ENCODE peak calls at places on chromosomes 13 and 19, in eight cellular contexts. One of them, this sample, is unnamed.

GRCh38 chr13:114148521-114148855 is 16.1 kb upstream of the RASA3 start:
- DNase-seq in colonic mucosa: peak; percentile 35
- DNase-seq in SK-N-SH: peak; percentile 16
- DNase-seq in epithelial cell of esophagus: no peak
- DNase-seq in CD4-positive, alpha-beta T cell: peak; percentile 74
- DNase-seq in Daoy: no peak
- DNase-seq in amygdala: no peak
- DNase-seq in transverse colon: peak; percentile 64
- DNase-seq in this sample: peak; percentile 69

GRCh38 chr19:27891411-27891810 is 1321.5 kb downstream of the UQCRFS1 start:
- DNase-seq in colonic mucosa: no peak
- DNase-seq in SK-N-SH: no peak
- DNase-seq in epithelial cell of esophagus: no peak
- DNase-seq in CD4-positive, alpha-beta T cell: no peak
- DNase-seq in Daoy: no peak
- DNase-seq in amygdala: no peak
- DNase-seq in transverse colon: no peak
- DNase-seq in this sample: no peak

GRCh38 chr19:1942078-1942933 is 1.3 kb downstream of the CSNK1G2 start:
- DNase-seq in colonic mucosa: peak; percentile 83
- DNase-seq in SK-N-SH: peak; percentile 89
- DNase-seq in epithelial cell of esophagus: peak; percentile 74
- DNase-seq in CD4-positive, alpha-beta T cell: peak; percentile 75
- DNase-seq in Daoy: peak; percentile 87
- DNase-seq in amygdala: no peak
- DNase-seq in transverse colon: peak; percentile 86
- DNase-seq in this sample: peak; percentile 71

GRCh38 chr13:112664501-112665203 is 25.2 kb upstream of the ATP11A start:
- DNase-seq in colonic mucosa: no peak
- DNase-seq in SK-N-SH: no peak
- DNase-seq in epithelial cell of esophagus: peak; percentile 45
- DNase-seq in CD4-positive, alpha-beta T cell: no peak
- DNase-seq in Daoy: no peak
- DNase-seq in amygdala: no peak
- DNase-seq in transverse colon: no peak
- DNase-seq in this sample: no peak

GRCh38 chr13:98225036-98225940 is 48.2 kb upstream of the RNF113B start:
- DNase-seq in colonic mucosa: no peak
- DNase-seq in SK-N-SH: no peak
- DNase-seq in epithelial cell of esophagus: no peak
- DNase-seq in CD4-positive, alpha-beta T cell: no peak
- DNase-seq in Daoy: no peak
- DNase-seq in amygdala: no peak
- DNase-seq in transverse colon: no peak
- DNase-seq in this sample: no peak

GRCh38 chr19:46493236-46494114 is 2.2 kb downstream of the PNMA8B start:
- DNase-seq in colonic mucosa: no peak
- DNase-seq in SK-N-SH: peak; percentile 23
- DNase-seq in epithelial cell of esophagus: no peak
- DNase-seq in CD4-positive, alpha-beta T cell: peak; percentile 29
- DNase-seq in Daoy: no peak
- DNase-seq in amygdala: no peak
- DNase-seq in transverse colon: peak; percentile 21
- DNase-seq in this sample: no peak

GRCh38 chr13:31267126-31267784 is 67.5 kb downstream of the B3GLCT start:
- DNase-seq in colonic mucosa: no peak
- DNase-seq in SK-N-SH: no peak
- DNase-seq in epithelial cell of esophagus: peak; percentile 79
- DNase-seq in CD4-positive, alpha-beta T cell: no peak
- DNase-seq in Daoy: no peak
- DNase-seq in amygdala: no peak
- DNase-seq in transverse colon: no peak
- DNase-seq in this sample: no peak

GRCh38 chr19:46107371-46107770 is 17.1 kb downstream of the IGFL3 start:
- DNase-seq in colonic mucosa: no peak
- DNase-seq in SK-N-SH: no peak
- DNase-seq in epithelial cell of esophagus: peak; percentile 33
- DNase-seq in CD4-positive, alpha-beta T cell: no peak
- DNase-seq in Daoy: peak; percentile 25
- DNase-seq in amygdala: no peak
- DNase-seq in transverse colon: no peak
- DNase-seq in this sample: no peak

GRCh38 chr13:21822029-21822428 is 151.2 kb downstream of the FGF9 start:
- DNase-seq in colonic mucosa: no peak
- DNase-seq in SK-N-SH: no peak
- DNase-seq in epithelial cell of esophagus: no peak
- DNase-seq in CD4-positive, alpha-beta T cell: no peak
- DNase-seq in Daoy: no peak
- DNase-seq in amygdala: no peak
- DNase-seq in transverse colon: no peak
- DNase-seq in this sample: no peak

GRCh38 chr19:51607920-51608562 is 22.2 kb downstream of the SIGLEC5 start:
- DNase-seq in colonic mucosa: peak; percentile 85
- DNase-seq in SK-N-SH: no peak
- DNase-seq in epithelial cell of esophagus: peak; percentile 78
- DNase-seq in CD4-positive, alpha-beta T cell: peak; percentile 30
- DNase-seq in Daoy: peak; percentile 72
- DNase-seq in amygdala: no peak
- DNase-seq in transverse colon: peak; percentile 82
- DNase-seq in this sample: peak; percentile 23

GRCh38 chr13:114179087-114179658 is at the start of gene CFAP97D2:
- DNase-seq in colonic mucosa: no peak
- DNase-seq in SK-N-SH: no peak
- DNase-seq in epithelial cell of esophagus: no peak
- DNase-seq in CD4-positive, alpha-beta T cell: no peak
- DNase-seq in Daoy: no peak
- DNase-seq in amygdala: no peak
- DNase-seq in transverse colon: no peak
- DNase-seq in this sample: no peak

This sample was measured in activated T-helper 9 cell treated with anti-CD3 and anti-CD28 coated beads, Interleukin-2, amount 50 U/mL, for 16 hours.